ENCODE peak calls at places on chromosome 6, in four cellular contexts. W is kidney epithelial cell, I is psoas muscle, V is iPS DF 6.9. B is an unnamed sample.
A peak's percentile ranks its signal among the peaks of the same experiment; 100 is the strongest.

GRCh38 chr6:19210849-19211590 is 626.1 kb upstream of the ID4 start:
- DNase-seq in W (no peak), I (peak; percentile 47), V (peak; percentile 43), B (no peak)

GRCh38 chr6:142697912-142698311 is 247.1 kb downstream of the HIVEP2 start:
- DNase-seq in W (no peak), I (no peak), V (no peak), B (no peak)

GRCh38 chr6:154471609-154472362 is 38.7 kb downstream of the CNKSR3 start:
- DNase-seq in W (no peak), I (no peak), V (no peak), B (no peak)

GRCh38 chr6:79423216-79423615 is 114.0 kb downstream of the LCA5 start:
- DNase-seq in W (no peak), I (no peak), V (no peak), B (no peak)

GRCh38 chr6:95209007-95209406 is 368.3 kb upstream of the MANEA start:
- DNase-seq in W (no peak), I (no peak), V (no peak), B (no peak)

GRCh38 chr6:152471459-152472070 is 165.6 kb downstream of the SYNE1 start:
- DNase-seq in W (peak; percentile 76), I (no peak), V (no peak), B (no peak)

GRCh38 chr6:66421570-66421969 is 714.5 kb upstream of the EYS start:
- DNase-seq in W (no peak), I (no peak), V (no peak), B (no peak)

GRCh38 chr6:106513813-106514212 is 115.5 kb downstream of the RTN4IP1 start:
- DNase-seq in W (no peak), I (no peak), V (no peak), B (no peak)

GRCh38 chr6:110329729-110330436 is 28.3 kb downstream of the METTL24 start:
- DNase-seq in W (no peak), I (no peak), V (no peak), B (no peak)

GRCh38 chr6:75201901-75202672 is 3.8 kb downstream of the COL12A1 start:
- DNase-seq in W (no peak), I (peak; percentile 71), V (no peak), B (no peak)

GRCh38 chr6:119128252-119128912 is 49.9 kb upstream of the FAM184A start:
- DNase-seq in W (no peak), I (no peak), V (no peak), B (no peak)

GRCh38 chr6:163962627-163963117 is 548.2 kb downstream of the QKI start:
- DNase-seq in W (no peak), I (peak; percentile 88), V (no peak), B (no peak)

GRCh38 chr6:17202526-17202925 is 78.6 kb upstream of the RBM24 start:
- DNase-seq in W (no peak), I (no peak), V (no peak), B (peak; percentile 8)

GRCh38 chr6:10951675-10952282 is 64.9 kb downstream of the SYCP2L start:
- DNase-seq in W (no peak), I (no peak), V (no peak), B (peak; percentile 77)

GRCh38 chr6:41878246-41878645 is 16.9 kb downstream of the USP49 start:
- DNase-seq in W (no peak), I (no peak), V (no peak), B (peak; percentile 41)

GRCh38 chr6:146545608-146546007 is 2.0 kb downstream of the RAB32 start:
- DNase-seq in W (peak; percentile 48), I (no peak), V (no peak), B (no peak)

GRCh38 chr6:164039954-164040375 is 625.4 kb downstream of the QKI start:
- DNase-seq in W (no peak), I (peak; percentile 82), V (no peak), B (no peak)

GRCh38 chr6:50956014-50956413 is 137.3 kb downstream of the TFAP2B start:
- DNase-seq in W (no peak), I (no peak), V (no peak), B (no peak)

GRCh38 chr6:148323344-148323743 is 19.3 kb upstream of the SASH1 start:
- DNase-seq in W (no peak), I (no peak), V (no peak), B (no peak)

GRCh38 chr6:124870611-124871201 is 91.5 kb upstream of the RNF217 start:
- DNase-seq in W (no peak), I (no peak), V (no peak), B (peak; percentile 16)

GRCh38 chr6:46734867-46735719 is at the start of gene PLA2G7:
- DNase-seq in W (no peak), I (peak; percentile 51), V (no peak), B (no peak)

GRCh38 chr6:21970560-21970959 is 326.3 kb downstream of the PRL start:
- DNase-seq in W (no peak), I (no peak), V (no peak), B (no peak)

GRCh38 chr6:37324131-37325033 is 29.4 kb upstream of the RNF8 start:
- DNase-seq in W (no peak), I (no peak), V (no peak), B (no peak)

GRCh38 chr6:129162605-129163004 is 279.7 kb downstream of the LAMA2 start:
- DNase-seq in W (no peak), I (no peak), V (no peak), B (no peak)

GRCh38 chr6:129163551-129163950 is 280.6 kb downstream of the LAMA2 start:
- DNase-seq in W (no peak), I (no peak), V (no peak), B (no peak)

DNA sequence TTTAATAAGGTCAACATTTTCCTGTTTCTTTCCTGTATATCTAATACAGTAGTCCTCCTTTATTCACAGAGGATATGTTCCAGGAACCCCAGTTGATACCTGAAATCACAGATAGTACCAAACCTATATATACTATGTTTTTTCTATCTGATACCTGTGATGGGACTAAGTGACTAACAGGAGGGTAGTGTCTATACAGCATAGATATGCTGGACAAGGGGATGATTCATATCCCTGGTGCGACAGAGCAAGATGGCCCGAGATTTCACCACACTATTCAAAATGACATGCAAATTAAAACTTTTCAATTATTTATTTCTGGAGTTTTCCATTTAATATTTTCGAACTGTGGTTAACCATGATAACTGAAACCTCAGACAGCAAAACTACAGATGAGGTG is 281.1 kb downstream of the LAMA2 start:
- DNase-seq in W (no peak), I (no peak), V (no peak), B (no peak)
- H3K27me3 ChIP-seq in W (no peaks in the 10 kb centered on the region), I (no peaks in the 10 kb centered on the region), V (no peaks in the 10 kb centered on the region), B (no peaks in the 10 kb centered on the region)

DNA sequence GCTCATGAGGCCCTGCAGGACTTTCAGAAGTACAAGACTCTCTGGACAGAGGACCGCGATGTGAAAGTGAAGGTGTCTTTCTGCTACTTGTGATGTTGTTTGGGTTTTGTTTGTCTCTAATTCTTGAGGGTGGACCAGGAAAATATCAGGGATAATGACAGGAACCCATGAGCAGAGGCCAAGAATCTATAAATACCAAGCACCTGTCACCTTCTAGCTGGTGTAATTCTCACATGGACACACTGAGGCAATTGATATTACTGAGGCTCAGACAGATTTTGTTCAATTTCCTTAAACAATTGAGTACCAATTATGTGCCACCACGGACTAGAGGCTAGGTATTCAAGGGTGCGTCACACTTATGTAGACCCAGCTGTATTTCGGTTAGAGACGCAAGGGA is 107.9 kb downstream of the DNAH8 start:
- DNase-seq in W (no peak), I (no peak), V (no peak), B (no peak)
- H3K27me3 ChIP-seq in W (no peaks in the 10 kb centered on the region), I (no peaks in the 10 kb centered on the region), V (no peaks in the 10 kb centered on the region), B (no peaks in the 10 kb centered on the region)

GRCh38 chr6:108168980-108169800 is 3.4 kb downstream of the NR2E1 start:
- DNase-seq in W (no peak), I (no peak), V (no peak), B (no peak)

GRCh38 chr6:108169801-108170606 is 4.2 kb downstream of the NR2E1 start:
- DNase-seq in W (no peak), I (no peak), V (no peak), B (no peak)

GRCh38 chr6:108171918-108172516 is 6.2 kb downstream of the NR2E1 start:
- DNase-seq in W (no peak), I (no peak), V (no peak), B (no peak)

GRCh38 chr6:108170607-108171290 is 4.9 kb downstream of the NR2E1 start:
- DNase-seq in W (no peak), I (no peak), V (no peak), B (no peak)

DNA sequence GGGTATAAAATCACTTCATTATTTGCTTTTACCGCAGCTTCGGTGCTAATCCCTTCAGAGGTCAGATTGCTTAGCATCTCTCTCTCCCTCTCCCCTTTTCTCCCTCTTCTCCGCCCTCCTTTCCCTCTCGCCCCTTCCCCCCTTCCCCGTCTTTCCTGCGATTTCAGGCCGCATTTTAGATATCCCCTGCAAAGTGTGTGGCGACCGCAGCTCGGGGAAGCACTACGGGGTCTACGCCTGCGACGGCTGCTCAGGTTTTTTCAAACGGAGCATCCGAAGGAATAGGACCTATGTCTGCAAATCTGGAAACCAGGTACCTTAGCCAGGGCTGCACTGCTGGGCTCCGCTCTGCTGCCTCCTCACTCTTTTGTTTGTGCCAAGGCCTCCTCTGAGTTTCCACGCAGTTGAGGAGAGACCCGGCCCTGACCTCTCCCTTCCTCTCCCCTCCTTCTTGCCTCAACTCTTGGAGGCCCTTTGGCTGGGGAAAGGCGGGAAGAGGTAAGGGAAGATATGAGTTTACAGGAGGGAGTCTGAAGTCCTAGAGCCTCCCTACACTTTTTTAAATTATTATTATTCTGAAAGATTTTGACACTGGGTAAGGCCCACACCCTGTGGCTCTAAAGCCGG is 5.6 kb downstream of the NR2E1 start:
- DNase-seq in W (no peak), I (no peak), V (no peak), B (no peak)
- H3K27me3 ChIP-seq in W (peaks cover 90% of the 10 kb centered on the region), I (peaks cover 64% of the 10 kb centered on the region), V (peaks cover 91% of the 10 kb centered on the region), B (peaks cover 92% of the 10 kb centered on the region)

GRCh38 chr6:1616556-1617463 is 7.1 kb downstream of the FOXC1 start:
- DNase-seq in W (no peak), I (peak; percentile 13), V (no peak), B (no peak)
- H3K27me3 ChIP-seq in W (peaks cover 3% of the 10 kb centered on the region), I (peaks cover 32% of the 10 kb centered on the region), V (peaks cover 94% of the 10 kb centered on the region), B (peaks cover 10% of the 10 kb centered on the region)

GRCh38 chr6:25665455-25665854 is 13.4 kb downstream of the SCGN start:
- DNase-seq in W (no peak), I (no peak), V (no peak), B (no peak)

GRCh38 chr6:25659633-25660368 is 7.8 kb downstream of the SCGN start:
- DNase-seq in W (no peak), I (no peak), V (no peak), B (no peak)

GRCh38 chr6:25661129-25661779 is 9.2 kb downstream of the SCGN start:
- DNase-seq in W (no peak), I (no peak), V (no peak), B (no peak)

GRCh38 chr6:25655746-25656145 is 3.7 kb downstream of the SCGN start:
- DNase-seq in W (no peak), I (no peak), V (no peak), B (no peak)

DNA sequence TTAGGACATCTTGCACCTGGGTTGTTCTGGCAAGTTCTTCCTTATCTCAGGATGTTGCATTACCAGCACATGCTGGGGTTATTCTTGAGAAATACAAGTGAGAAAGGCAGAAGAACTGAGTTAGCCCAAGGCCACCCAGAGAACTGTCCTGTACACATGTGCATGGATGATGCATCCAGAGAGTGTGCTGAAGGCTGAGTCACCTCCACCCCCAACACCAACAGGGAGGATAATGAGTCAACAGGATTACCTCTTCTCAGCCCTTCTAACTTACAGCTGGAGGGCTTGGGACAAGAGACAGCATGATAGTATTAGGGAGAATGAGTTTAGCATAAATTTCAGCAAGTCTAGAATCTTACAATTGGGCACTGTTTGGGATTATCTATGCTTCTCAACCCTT is 8.5 kb downstream of the SCGN start:
- DNase-seq in W (peak; percentile 63), I (no peak), V (no peak), B (no peak)
- H3K27me3 ChIP-seq in W (no peaks in the 10 kb centered on the region), I (peaks cover 2% of the 10 kb centered on the region), V (no peaks in the 10 kb centered on the region), B (no peaks in the 10 kb centered on the region)

GRCh38 chr6:108116781-108117426 is 42.4 kb upstream of the OSTM1 start:
- DNase-seq in W (no peak), I (no peak), V (no peak), B (no peak)
- H3K27me3 ChIP-seq in W (peaks cover 91% of the 10 kb centered on the region), I (peaks cover 57% of the 10 kb centered on the region), V (peaks cover 88% of the 10 kb centered on the region), B (peaks cover 94% of the 10 kb centered on the region)